ENCODE peak calls at places on chromosomes 16 and 17, in six cellular contexts. One of them, this sample, is unnamed.

GRCh38 chr17:78430892-78431691 is 52.6 kb downstream of the PGS1 start:
- DNase-seq in NCI-H1092: no peak
- DNase-seq in left ventricle myocardium inferior: no peak
- DNase-seq in CD8-positive, alpha-beta T cell: no peak
- DNase-seq in kidney epithelial cell: no peak
- DNase-seq in AG10803: no peak
- DNase-seq in this sample: no peak

GRCh38 chr17:61158372-61158771 is 241.3 kb upstream of the TBX2 start:
- DNase-seq in NCI-H1092: no peak
- DNase-seq in kidney epithelial cell: no peak
- DNase-seq in left ventricle myocardium inferior: no peak
- DNase-seq in CD8-positive, alpha-beta T cell: no peak
- DNase-seq in AG10803: no peak
- DNase-seq in this sample: no peak

GRCh38 chr16:85369060-85369459 is 244.1 kb upstream of the GSE1 start:
- DNase-seq in CD8-positive, alpha-beta T cell: no peak
- DNase-seq in left ventricle myocardium inferior: no peak
- DNase-seq in kidney epithelial cell: no peak
- DNase-seq in AG10803: no peak
- DNase-seq in NCI-H1092: no peak
- DNase-seq in this sample: no peak

GRCh38 chr17:55567240-55568216 is 56.3 kb upstream of the SMIM36 start:
- DNase-seq in left ventricle myocardium inferior: peak; percentile 66
- DNase-seq in NCI-H1092: peak; percentile 18
- DNase-seq in CD8-positive, alpha-beta T cell: no peak
- DNase-seq in kidney epithelial cell: no peak
- DNase-seq in AG10803: no peak
- DNase-seq in this sample: no peak

GRCh38 chr17:35841505-35841904 is 27.2 kb downstream of the HEATR9 start:
- DNase-seq in AG10803: peak; percentile 8
- DNase-seq in left ventricle myocardium inferior: no peak
- DNase-seq in CD8-positive, alpha-beta T cell: no peak
- DNase-seq in kidney epithelial cell: no peak
- DNase-seq in NCI-H1092: no peak
- DNase-seq in this sample: no peak

GRCh38 chr17:61405686-61406542 is 6.3 kb downstream of the TBX2 start:
- DNase-seq in AG10803: no peak
- DNase-seq in left ventricle myocardium inferior: peak; percentile 13
- DNase-seq in kidney epithelial cell: no peak
- DNase-seq in CD8-positive, alpha-beta T cell: no peak
- DNase-seq in NCI-H1092: no peak
- DNase-seq in this sample: no peak

GRCh38 chr17:34386925-34387550 is 24.0 kb upstream of the CCL1 start:
- DNase-seq in kidney epithelial cell: no peak
- DNase-seq in left ventricle myocardium inferior: no peak
- DNase-seq in CD8-positive, alpha-beta T cell: no peak
- DNase-seq in AG10803: no peak
- DNase-seq in NCI-H1092: no peak
- DNase-seq in this sample: no peak

GRCh38 chr17:12605222-12605621 is 60.5 kb upstream of the MYOCD start:
- DNase-seq in kidney epithelial cell: no peak
- DNase-seq in left ventricle myocardium inferior: no peak
- DNase-seq in CD8-positive, alpha-beta T cell: no peak
- DNase-seq in AG10803: peak; percentile 56
- DNase-seq in NCI-H1092: no peak
- DNase-seq in this sample: no peak

GRCh38 chr16:89146211-89147005 is 25.1 kb upstream of the CDH15 start:
- DNase-seq in left ventricle myocardium inferior: no peak
- DNase-seq in AG10803: no peak
- DNase-seq in NCI-H1092: no peak
- DNase-seq in CD8-positive, alpha-beta T cell: no peak
- DNase-seq in kidney epithelial cell: no peak
- DNase-seq in this sample: no peak

GRCh38 chr16:70782237-70782636 is 18.7 kb downstream of the VAC14 start:
- DNase-seq in NCI-H1092: no peak
- DNase-seq in kidney epithelial cell: no peak
- DNase-seq in left ventricle myocardium inferior: no peak
- DNase-seq in AG10803: no peak
- DNase-seq in CD8-positive, alpha-beta T cell: no peak
- DNase-seq in this sample: no peak

GRCh38 chr16:9048302-9048700 is 43.1 kb upstream of the HAPSTR1 start:
- DNase-seq in kidney epithelial cell: no peak
- DNase-seq in CD8-positive, alpha-beta T cell: no peak
- DNase-seq in AG10803: no peak
- DNase-seq in NCI-H1092: no peak
- DNase-seq in left ventricle myocardium inferior: no peak
- DNase-seq in this sample: no peak

GRCh38 chr16:152141-153128 is at the start of gene HBZ:
- DNase-seq in NCI-H1092: no peak
- DNase-seq in AG10803: no peak
- DNase-seq in left ventricle myocardium inferior: no peak
- DNase-seq in CD8-positive, alpha-beta T cell: no peak
- DNase-seq in kidney epithelial cell: no peak
- DNase-seq in this sample: no peak

GRCh38 chr17:15157051-15157450 is 108.1 kb downstream of the PMP22 start:
- DNase-seq in AG10803: peak; percentile 56
- DNase-seq in CD8-positive, alpha-beta T cell: no peak
- DNase-seq in kidney epithelial cell: no peak
- DNase-seq in left ventricle myocardium inferior: no peak
- DNase-seq in NCI-H1092: no peak
- DNase-seq in this sample: no peak

GRCh38 chr16:1772908-1773702 is at the start of gene MRPS34:
- DNase-seq in CD8-positive, alpha-beta T cell: peak; percentile 88
- DNase-seq in NCI-H1092: peak; percentile 88
- DNase-seq in AG10803: peak; percentile 80
- DNase-seq in kidney epithelial cell: no peak
- DNase-seq in left ventricle myocardium inferior: peak; percentile 86
- DNase-seq in this sample: peak; percentile 61

GRCh38 chr17:40963838-40964237 is 2.9 kb downstream of the KRT39 start:
- DNase-seq in AG10803: no peak
- DNase-seq in left ventricle myocardium inferior: no peak
- DNase-seq in NCI-H1092: no peak
- DNase-seq in kidney epithelial cell: no peak
- DNase-seq in CD8-positive, alpha-beta T cell: no peak
- DNase-seq in this sample: no peak

GRCh38 chr17:41490620-41491019 is 910 bp upstream of the KRT36 start:
- DNase-seq in AG10803: no peak
- DNase-seq in NCI-H1092: no peak
- DNase-seq in CD8-positive, alpha-beta T cell: no peak
- DNase-seq in kidney epithelial cell: no peak
- DNase-seq in left ventricle myocardium inferior: no peak
- DNase-seq in this sample: no peak

GRCh38 chr17:83055911-83056582 is 23.4 kb upstream of the METRNL start:
- DNase-seq in NCI-H1092: no peak
- DNase-seq in left ventricle myocardium inferior: peak; percentile 15
- DNase-seq in CD8-positive, alpha-beta T cell: no peak
- DNase-seq in kidney epithelial cell: peak; percentile 70
- DNase-seq in AG10803: peak; percentile 78
- DNase-seq in this sample: no peak

GRCh38 chr16:8295436-8295835 is 294.9 kb downstream of the TMEM114 start:
- DNase-seq in NCI-H1092: no peak
- DNase-seq in AG10803: no peak
- DNase-seq in left ventricle myocardium inferior: no peak
- DNase-seq in CD8-positive, alpha-beta T cell: no peak
- DNase-seq in kidney epithelial cell: no peak
- DNase-seq in this sample: no peak

GRCh38 chr16:7397901-7398300 is 65.3 kb downstream of the RBFOX1 start:
- DNase-seq in kidney epithelial cell: peak; percentile 56
- DNase-seq in AG10803: peak; percentile 84
- DNase-seq in left ventricle myocardium inferior: no peak
- DNase-seq in NCI-H1092: no peak
- DNase-seq in CD8-positive, alpha-beta T cell: no peak
- DNase-seq in this sample: no peak

GRCh38 chr16:67546761-67547422 is 15.4 kb upstream of the CTCF start:
- DNase-seq in AG10803: peak; percentile 54
- DNase-seq in kidney epithelial cell: no peak
- DNase-seq in CD8-positive, alpha-beta T cell: peak; percentile 87
- DNase-seq in NCI-H1092: peak; percentile 21
- DNase-seq in left ventricle myocardium inferior: peak; percentile 78
- DNase-seq in this sample: peak; percentile 72

GRCh38 chr16:56327929-56328258 is 97.5 kb downstream of the AMFR start:
- DNase-seq in AG10803: no peak
- DNase-seq in left ventricle myocardium inferior: no peak
- DNase-seq in CD8-positive, alpha-beta T cell: no peak
- DNase-seq in kidney epithelial cell: no peak
- DNase-seq in NCI-H1092: no peak
- DNase-seq in this sample: no peak

GRCh38 chr16:73268311-73268997 is 220.5 kb upstream of the ZFHX3 start:
- DNase-seq in CD8-positive, alpha-beta T cell: no peak
- DNase-seq in NCI-H1092: peak; percentile 4
- DNase-seq in kidney epithelial cell: no peak
- DNase-seq in left ventricle myocardium inferior: no peak
- DNase-seq in AG10803: peak; percentile 3
- DNase-seq in this sample: no peak